ENCODE peak calls at places on chromosomes 6 and 20, in four cellular contexts. P is gastrocnemius medialis, D is heart left ventricle, F is uterus. Z is an unnamed sample.

GRCh38 chr6:157096522-157096921 is 226.8 kb downstream of the TMEM242 start:
- DNase-seq in P (no peak), D (no peak), F (no peak), Z (no peak)

GRCh38 chr20:48335421-48336090 is 492.2 kb downstream of the PREX1 start:
- DNase-seq in P (no peak), D (no peak), F (no peak), Z (no peak)

GRCh38 chr6:110613356-110613755 is 136.9 kb upstream of the SLC22A16 start:
- DNase-seq in P (no peak), D (no peak), F (no peak), Z (no peak)

GRCh38 chr20:48735112-48735511 is 92.7 kb downstream of the PREX1 start:
- DNase-seq in P (no peak), D (no peak), F (no peak), Z (no peak)

GRCh38 chr6:31083742-31084354 is 28.5 kb downstream of the C6orf15 start:
- DNase-seq in P (peak; percentile 31), D (peak; percentile 50), F (no peak), Z (no peak)

GRCh38 chr6:42138190-42138589 is 4.2 kb downstream of the C6orf132 start:
- DNase-seq in P (no peak), D (no peak), F (no peak), Z (no peak)

GRCh38 chr20:8133816-8134451 is 1.9 kb downstream of the PLCB1 start:
- DNase-seq in P (no peak), D (no peak), F (no peak), Z (no peak)

GRCh38 chr6:128586095-128586494 is 65.7 kb upstream of the PTPRK start:
- DNase-seq in P (no peak), D (no peak), F (no peak), Z (no peak)

GRCh38 chr6:111080713-111081112 is 6.6 kb upstream of the SLC16A10 start:
- DNase-seq in P (no peak), D (no peak), F (no peak), Z (no peak)

GRCh38 chr6:24227556-24227955 is 101.5 kb downstream of the NRSN1 start:
- DNase-seq in P (no peak), D (no peak), F (no peak), Z (no peak)

GRCh38 chr6:159152014-159152413 is 17.2 kb upstream of the FNDC1 start:
- DNase-seq in P (no peak), D (no peak), F (no peak), Z (no peak)

GRCh38 chr6:24752917-24753486 is 21.7 kb upstream of the GMNN start:
- DNase-seq in P (no peak), D (no peak), F (no peak), Z (no peak)

GRCh38 chr6:7910654-7911344 is at the start of gene TXNDC5:
- DNase-seq in P (peak; percentile 52), D (peak; percentile 87), F (peak; percentile 64), Z (peak; percentile 85)

GRCh38 chr20:58870293-58871014 is 17.9 kb downstream of the GNAS start:
- DNase-seq in P (peak; percentile 52), D (peak; percentile 67), F (peak; percentile 75), Z (no peak)

GRCh38 chr6:157145656-157146285 is 177.5 kb downstream of the TMEM242 start:
- DNase-seq in P (no peak), D (no peak), F (no peak), Z (peak; percentile 72)

GRCh38 chr6:166952567-166953464 is 3.5 kb downstream of the RNASET2 start:
- DNase-seq in P (no peak), D (no peak), F (no peak), Z (no peak)

GRCh38 chr6:131281471-131282270 is 146.4 kb downstream of the AKAP7 start:
- DNase-seq in P (peak; percentile 25), D (peak; percentile 25), F (no peak), Z (no peak)

GRCh38 chr20:45268531-45268930 is 14.2 kb upstream of the SLPI start:
- DNase-seq in P (no peak), D (no peak), F (no peak), Z (no peak)

GRCh38 chr6:45679631-45680030 is 301.9 kb upstream of the SUPT3H start:
- DNase-seq in P (no peak), D (no peak), F (no peak), Z (no peak)

GRCh38 chr6:1802495-1803395 is 193.0 kb downstream of the FOXC1 start:
- DNase-seq in P (no peak), D (no peak), F (no peak), Z (no peak)

GRCh38 chr6:143804835-143805239 is 38.3 kb upstream of the LTV1 start:
- DNase-seq in P (no peak), D (no peak), F (no peak), Z (no peak)

GRCh38 chr6:132445201-132445951 is 44.1 kb upstream of the MOXD1 start:
- DNase-seq in P (no peak), D (no peak), F (no peak), Z (no peak)

GRCh38 chr20:6169251-6169650 is 46.4 kb upstream of the FERMT1 start:
- DNase-seq in P (no peak), D (no peak), F (no peak), Z (no peak)

GRCh38 chr20:10321138-10321717 is 102.6 kb downstream of the SNAP25 start:
- DNase-seq in P (no peak), D (no peak), F (no peak), Z (no peak)

GRCh38 chr6:38283734-38284362 is 355.9 kb downstream of the BTBD9 start:
- DNase-seq in P (no peak), D (no peak), F (no peak), Z (no peak)

GRCh38 chr6:6686748-6687601 is 98.5 kb downstream of the LY86 start:
- DNase-seq in P (peak; percentile 91), D (peak; percentile 94), F (peak; percentile 83), Z (peak; percentile 76)

GRCh38 chr6:90413867-90414266 is 117.2 kb upstream of the BACH2 start:
- DNase-seq in P (no peak), D (no peak), F (peak; percentile 28), Z (no peak)

GRCh38 chr6:25388776-25389175 is 109.6 kb downstream of the CARMIL1 start:
- DNase-seq in P (no peak), D (no peak), F (no peak), Z (no peak)

GRCh38 chr6:19142236-19142635 is 694.9 kb upstream of the ID4 start:
- DNase-seq in P (no peak), D (no peak), F (no peak), Z (no peak)

GRCh38 chr6:142881771-142882170 is 63.2 kb downstream of the HIVEP2 start:
- DNase-seq in P (no peak), D (no peak), F (no peak), Z (no peak)

GRCh38 chr6:82017316-82017715 is 230.2 kb downstream of the IBTK start:
- DNase-seq in P (peak; percentile 69), D (no peak), F (peak; percentile 71), Z (peak; percentile 88)

GRCh38 chr6:159979136-159979874 is 10.4 kb downstream of the IGF2R start:
- DNase-seq in P (peak; percentile 79), D (no peak), F (no peak), Z (no peak)

DNA sequence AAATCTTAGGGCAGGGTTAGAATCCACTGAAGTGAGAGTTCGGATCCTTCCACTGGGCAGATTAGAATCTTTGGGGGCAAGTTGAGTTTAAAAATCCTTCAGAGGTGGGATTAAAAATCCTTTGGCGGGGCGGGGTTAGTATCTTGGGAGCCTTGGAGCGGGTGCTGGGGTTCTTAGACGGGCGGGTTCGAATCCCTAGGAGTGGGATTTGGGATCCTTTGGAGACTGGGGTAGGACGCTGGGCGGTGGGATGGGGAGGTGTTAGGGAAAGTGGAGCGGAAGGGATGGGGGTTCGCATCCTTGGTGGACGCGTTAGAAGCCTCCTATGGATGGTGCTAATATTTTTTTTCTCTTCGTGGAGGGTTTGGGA is 337 bp upstream of the HCK start:
- DNase-seq in P (no peak), D (no peak), F (no peak), Z (no peak)
- H3K4me3 ChIP-seq in P (no peak overlapping the region), D (no peak overlapping the region), F (no peak overlapping the region), Z (peak overlapping the region; percentile 61)

DNA sequence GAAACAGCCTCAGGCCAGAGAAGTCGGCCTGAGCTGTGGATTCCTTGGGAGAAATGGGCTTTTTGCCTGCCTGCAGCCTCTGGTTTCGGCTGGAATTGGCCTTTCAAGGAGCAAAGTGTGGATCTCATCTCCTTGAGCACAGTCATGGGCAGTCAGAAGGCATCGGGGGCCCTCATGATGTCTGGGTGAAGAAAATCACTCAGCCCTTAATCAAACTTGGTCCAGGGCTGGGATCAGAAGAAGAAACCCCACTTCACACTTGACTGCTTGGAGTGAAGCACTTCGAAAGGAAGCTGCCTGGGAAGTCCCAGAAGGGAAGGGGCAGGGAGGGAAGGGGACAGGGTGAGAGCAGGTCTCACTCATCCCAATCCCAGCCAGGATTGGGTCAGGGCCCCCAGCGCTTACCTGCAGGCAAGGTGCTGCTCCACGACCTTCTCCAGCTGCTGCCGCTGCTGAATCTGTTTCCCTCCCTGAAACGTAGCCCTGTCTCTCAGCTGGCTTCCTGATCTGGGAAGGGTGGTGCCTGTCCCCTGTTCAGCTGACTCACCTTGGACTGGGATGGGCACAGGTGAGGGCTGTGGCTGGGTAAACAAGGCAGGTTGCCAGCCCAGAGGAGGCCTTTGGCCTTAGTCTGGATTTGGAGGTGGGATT is at the start of gene SDCBP2:
- DNase-seq in P (no peak), D (peak; percentile 6), F (no peak), Z (no peak)
- H3K4me1 ChIP-seq in P (peaks cover 70% of the 10 kb centered on the region), D (peaks cover 24% of the 10 kb centered on the region), F (peaks cover 21% of the 10 kb centered on the region), Z (peaks cover 32% of the 10 kb centered on the region)

GRCh38 chr20:3663858-3664257 is 659 bp upstream of the GFRA4 start:
- DNase-seq in P (no peak), D (no peak), F (no peak), Z (no peak)
- H3K4me3 ChIP-seq in P (no peak overlapping the region), D (no peak overlapping the region), F (no peak overlapping the region), Z (no peak overlapping the region)

GRCh38 chr20:35611482-35611881 is 4.1 kb upstream of the SPAG4 start:
- DNase-seq in P (no peak), D (no peak), F (no peak), Z (no peak)
- H3K4me1 ChIP-seq in P (no peaks in the 10 kb centered on the region), D (no peaks in the 10 kb centered on the region), F (no peaks in the 10 kb centered on the region), Z (no peaks in the 10 kb centered on the region)

GRCh38 chr20:43751167-43752050 is 24.6 kb upstream of the GTSF1L start:
- DNase-seq in P (no peak), D (no peak), F (no peak), Z (no peak)

GRCh38 chr20:43749734-43750294 is 23.0 kb upstream of the GTSF1L start:
- DNase-seq in P (peak; percentile 35), D (peak; percentile 64), F (peak; percentile 38), Z (peak; percentile 86)

GRCh38 chr20:43752561-43753301 is 25.9 kb upstream of the GTSF1L start:
- DNase-seq in P (no peak), D (peak; percentile 19), F (no peak), Z (no peak)

GRCh38 chr20:43752051-43752360 is 25.2 kb upstream of the GTSF1L start:
- DNase-seq in P (no peak), D (no peak), F (no peak), Z (no peak)

GRCh38 chr20:43750774-43751166 is 24.0 kb upstream of the GTSF1L start:
- DNase-seq in P (no peak), D (no peak), F (no peak), Z (no peak)
- H3K4me3 ChIP-seq in P (no peak overlapping the region), D (no peak overlapping the region), F (no peak overlapping the region), Z (no peak overlapping the region)

GRCh38 chr20:15632680-15633079 is 940.6 kb downstream of the KIF16B start:
- DNase-seq in P (no peak), D (no peak), F (no peak), Z (no peak)

GRCh38 chr20:15628954-15629353 is 944.3 kb downstream of the KIF16B start:
- DNase-seq in P (no peak), D (no peak), F (no peak), Z (no peak)

GRCh38 chr20:15627501-15627903 is 945.7 kb downstream of the KIF16B start:
- DNase-seq in P (no peak), D (no peak), F (no peak), Z (no peak)

GRCh38 chr20:15627089-15627488 is 946.2 kb downstream of the KIF16B start:
- DNase-seq in P (no peak), D (no peak), F (no peak), Z (no peak)
- H3K4me1 ChIP-seq in P (no peaks in the 10 kb centered on the region), D (no peaks in the 10 kb centered on the region), F (no peaks in the 10 kb centered on the region), Z (no peaks in the 10 kb centered on the region)

Z was measured in ascending aorta.